ENCODE peak calls at places on chromosomes 1 and 21, in eight cellular contexts. K, D, Z, A, I, E, L and W are unnamed samples.

GRCh38 chr1:113456967-113457366 is 66.7 kb downstream of the MAGI3 start:
- DNase-seq in A (peak), E (peak), D (no peak), K (no peak), L (no peak), I (no peak), Z (peak), W (no peak)

GRCh38 chr1:218878369-218878768 is 295.3 kb upstream of the LYPLAL1 start:
- DNase-seq in E (peak), A (peak), K (no peak), I (no peak), L (no peak), Z (no peak), D (no peak), W (no peak)

GRCh38 chr1:44673675-44674112 is 587 bp downstream of the TMEM53 start:
- DNase-seq in Z (no peak), K (no peak), E (no peak), L (no peak), D (no peak), A (no peak), I (no peak), W (no peak)

GRCh38 chr1:235088440-235088839 is 40.2 kb downstream of the TOMM20 start:
- DNase-seq in I (no peak), K (no peak), Z (no peak), E (no peak), L (no peak), A (no peak), D (no peak), W (no peak)

GRCh38 chr1:42845866-42846256 is 552 bp upstream of the ZNF691 start:
- DNase-seq in D (no peak), K (no peak), A (peak), Z (no peak), E (no peak), L (no peak), I (no peak), W (no peak)

GRCh38 chr1:51488372-51489050 is 30.6 kb downstream of the EPS15 start:
- DNase-seq in K (no peak), Z (no peak), L (no peak), A (no peak), I (no peak), E (no peak), D (no peak), W (no peak)

GRCh38 chr1:117612517-117613248 is 6.8 kb downstream of the TENT5C start:
- DNase-seq in E (peak), K (no peak), A (peak), L (no peak), Z (no peak), D (no peak), I (no peak), W (no peak)

GRCh38 chr1:221462345-221462744 is 279.5 kb downstream of the DUSP10 start:
- DNase-seq in E (no peak), L (no peak), A (no peak), Z (no peak), I (no peak), K (no peak), D (no peak), W (no peak)

GRCh38 chr1:16249838-16250241 is 12.9 kb upstream of the CPLANE2 start:
- DNase-seq in I (peak), D (no peak), E (peak), A (no peak), Z (no peak), K (no peak), L (no peak), W (no peak)

GRCh38 chr1:13587256-13588030 is 3.8 kb downstream of the PDPN start:
- DNase-seq in D (no peak), L (no peak), E (no peak), A (peak), K (no peak), Z (no peak), I (no peak), W (no peak)

GRCh38 chr1:164725401-164725800 is 166.4 kb downstream of the PBX1 start:
- DNase-seq in K (no peak), D (no peak), L (no peak), E (no peak), I (no peak), Z (no peak), A (no peak), W (no peak)

GRCh38 chr1:36981771-36982622 is 52.3 kb downstream of the GRIK3 start:
- DNase-seq in E (no peak), A (no peak), Z (no peak), D (no peak), K (no peak), I (no peak), L (peak), W (no peak)

GRCh38 chr1:166304131-166304530 is 137.3 kb upstream of the FAM78B start:
- DNase-seq in A (no peak), Z (no peak), I (no peak), L (no peak), D (no peak), K (no peak), E (no peak), W (no peak)

GRCh38 chr1:42913426-42914091 is 45.1 kb downstream of the SLC2A1 start:
- DNase-seq in L (peak), D (no peak), E (peak), Z (peak), A (peak), K (peak), I (peak), W (peak)

GRCh38 chr1:193973428-193973827 is 787.0 kb upstream of the B3GALT2 start:
- DNase-seq in L (no peak), E (no peak), I (no peak), Z (no peak), A (no peak), K (no peak), D (no peak), W (no peak)

GRCh38 chr21:41112740-41113692 is 54.9 kb upstream of the BACE2 start:
- DNase-seq in E (peak), K (no peak), A (peak), I (no peak), L (no peak), Z (no peak), D (no peak), W (no peak)

GRCh38 chr1:10852998-10853520 is 56.6 kb upstream of the CASZ1 start:
- DNase-seq in K (no peak), A (no peak), E (no peak), Z (no peak), D (no peak), L (no peak), I (no peak), W (no peak)

GRCh38 chr1:215673943-215674342 is 106.8 kb downstream of the KCTD3 start:
- DNase-seq in D (no peak), I (no peak), K (no peak), A (no peak), E (no peak), Z (no peak), L (no peak), W (no peak)

GRCh38 chr1:178382372-178382771 is 114.4 kb downstream of the CLEC20A start:
- DNase-seq in E (no peak), K (no peak), L (no peak), D (no peak), I (peak), A (no peak), Z (peak), W (no peak)

GRCh38 chr1:26529655-26530539 is at the start of gene RPS6KA1:
- DNase-seq in L (peak), I (peak), A (peak), K (peak), D (peak), Z (peak), E (no peak), W (no peak)

GRCh38 chr1:54227091-54227602 is 27.2 kb downstream of the MRPL37 start:
- DNase-seq in L (no peak), Z (no peak), I (no peak), K (no peak), E (peak), A (peak), D (no peak), W (no peak)